ENCODE peak calls at places on chromosome 6, in four cellular contexts. U is H4; H is stimulated activated CD4-positive, alpha-beta T cell treated with anti-CD3 and anti-CD28 coated beads, TNF-alpha, amount 100 ng/mL, for 48 hours; W is PC-9. L is an unnamed sample.

GRCh38 chr6:79384845-79385244 is 150.4 kb upstream of the HMGN3 start:
- DNase-seq in U (no peak), W (no peak), H (no peak), L (no peak)

GRCh38 chr6:119137194-119138072 is 59.0 kb upstream of the FAM184A start:
- DNase-seq in H (no peak), U (no peak), W (peak), L (no peak)

GRCh38 chr6:166465671-166466087 is 82.9 kb upstream of the MPC1 start:
- DNase-seq in U (no peak), H (no peak), W (no peak), L (no peak)

GRCh38 chr6:52654592-52654991 is 16.3 kb upstream of the TMEM14A start:
- DNase-seq in U (no peak), W (no peak), H (no peak), L (no peak)

GRCh38 chr6:13729891-13730290 is 18.3 kb upstream of the RANBP9 start:
- DNase-seq in U (no peak), W (peak), H (no peak), L (no peak)

GRCh38 chr6:6246539-6246938 is 73.9 kb downstream of the F13A1 start:
- DNase-seq in W (no peak), H (no peak), U (no peak), L (no peak)

GRCh38 chr6:30542404-30542725 is 13.9 kb downstream of the GNL1 start:
- DNase-seq in W (no peak), U (no peak), H (no peak), L (no peak)

GRCh38 chr6:37433657-37434271 is 743 bp downstream of the CMTR1 start:
- DNase-seq in U (no peak), W (no peak), H (peak), L (no peak)

GRCh38 chr6:141097471-141097870 is 1035.3 kb upstream of the GJE1 start:
- DNase-seq in W (no peak), U (no peak), H (no peak), L (no peak)

GRCh38 chr6:46848684-46849360 is 55.6 kb downstream of the MEP1A start:
- DNase-seq in U (peak), H (peak), W (peak), L (peak)

GRCh38 chr6:1552296-1552761 is 57.4 kb upstream of the FOXC1 start:
- DNase-seq in H (no peak), W (no peak), U (peak), L (no peak)

GRCh38 chr6:140043357-140043756 is 668.9 kb upstream of the CITED2 start:
- DNase-seq in H (no peak), W (peak), U (peak), L (peak)

GRCh38 chr6:45647341-45648138 is 269.8 kb upstream of the SUPT3H start:
- DNase-seq in U (no peak), H (no peak), W (peak), L (peak)